ENCODE peak calls at places on chromosomes 3 and 15, in eight cellular contexts. W, C, Z, S, F, B, I and N are unnamed samples.
A peak's percentile ranks its signal among the peaks of the same experiment; 100 is the strongest.

GRCh38 chr3:64173567-64173966 is 51.7 kb downstream of the PRICKLE2 start:
- DNase-seq in S (no peak), W (no peak), I (no peak), F (no peak), C (no peak), B (no peak), Z (no peak), N (no peak)

GRCh38 chr3:40523781-40524180 is 979 bp upstream of the ZNF621 start:
- DNase-seq in B (no peak), W (peak; percentile 10), C (no peak), S (no peak), Z (no peak), F (no peak), I (no peak), N (no peak)

GRCh38 chr3:186990282-186990681 is 60.0 kb downstream of the ST6GAL1 start:
- DNase-seq in C (no peak), I (no peak), S (no peak), B (no peak), F (no peak), Z (no peak), W (no peak), N (no peak)

GRCh38 chr15:74723754-74724334 is 1.5 kb downstream of the CYP1A1 start:
- DNase-seq in Z (no peak), I (peak; percentile 57), B (peak; percentile 56), W (peak; percentile 58), S (peak; percentile 73), C (no peak), F (peak; percentile 46), N (peak; percentile 60)

GRCh38 chr3:122946185-122946584 is 81.4 kb downstream of the SEMA5B start:
- DNase-seq in W (no peak), S (no peak), I (no peak), F (no peak), B (no peak), Z (no peak), C (no peak), N (no peak)

GRCh38 chr3:190826018-190826417 is 36.5 kb downstream of the GMNC start:
- DNase-seq in S (peak; percentile 26), I (no peak), C (no peak), F (peak; percentile 12), Z (no peak), W (no peak), B (no peak), N (no peak)

GRCh38 chr3:95923496-95924210 is 890.7 kb upstream of the EPHA6 start:
- DNase-seq in S (peak; percentile 68), W (peak; percentile 26), Z (peak; percentile 16), B (peak; percentile 44), I (no peak), C (no peak), F (peak; percentile 98), N (no peak)

GRCh38 chr3:179829391-179829790 is 176.6 kb downstream of the USP13 start:
- DNase-seq in W (no peak), Z (no peak), I (no peak), C (no peak), F (no peak), S (no peak), B (no peak), N (peak; percentile 16)

GRCh38 chr15:55530861-55531313 is 22.9 kb upstream of the DNAAF4 start:
- DNase-seq in C (no peak), Z (peak; percentile 55), F (peak; percentile 62), B (no peak), W (peak; percentile 42), S (peak; percentile 20), I (no peak), N (no peak)

GRCh38 chr3:127887321-127887720 is 27.7 kb upstream of the KBTBD12 start:
- DNase-seq in I (no peak), S (peak; percentile 47), F (no peak), Z (no peak), B (no peak), C (peak; percentile 21), W (no peak), N (no peak)

GRCh38 chr15:67406257-67406861 is 114.6 kb upstream of the C15orf61 start:
- DNase-seq in W (peak; percentile 24), I (no peak), Z (no peak), B (no peak), S (no peak), F (no peak), C (no peak), N (no peak)

GRCh38 chr3:42025388-42026138 is 63.7 kb upstream of the ULK4 start:
- DNase-seq in Z (peak; percentile 72), F (peak; percentile 98), S (peak; percentile 98), B (peak; percentile 61), C (peak; percentile 55), W (peak; percentile 98), I (peak; percentile 54), N (peak; percentile 88)

GRCh38 chr15:68442041-68442440 is 10.1 kb upstream of the ITGA11 start:
- DNase-seq in W (peak; percentile 43), C (no peak), S (no peak), I (no peak), F (peak; percentile 54), Z (no peak), B (no peak), N (no peak)

GRCh38 chr3:129829640-129830039 is 63.9 kb downstream of the TMCC1 start:
- DNase-seq in W (peak; percentile 92), B (peak; percentile 54), C (peak; percentile 60), S (peak; percentile 95), Z (peak; percentile 62), I (no peak), F (peak; percentile 97), N (peak; percentile 42)

GRCh38 chr3:181210275-181210674 is 220.7 kb upstream of the DNAJC19 start:
- DNase-seq in F (peak; percentile 3), Z (no peak), I (no peak), W (peak; percentile 3), B (peak; percentile 7), S (peak; percentile 60), C (no peak), N (peak; percentile 22)

GRCh38 chr3:119295816-119296484 is 1.8 kb downstream of the ARHGAP31 start:
- DNase-seq in S (peak; percentile 69), B (no peak), W (peak; percentile 28), C (no peak), I (no peak), Z (no peak), F (peak; percentile 82), N (no peak)

GRCh38 chr3:105365536-105366301 is 990 bp upstream of the ALCAM start:
- DNase-seq in Z (peak; percentile 42), W (peak; percentile 75), S (peak; percentile 77), C (no peak), I (no peak), B (peak; percentile 63), F (peak; percentile 61), N (no peak)